ENCODE peak calls at places on chromosome 3, in five cellular contexts. H is stimulated activated CD8-positive, alpha-beta memory T cell treated with anti-CD3 and anti-CD28 coated beads, Interleukin-7, amount 100 ng/mL, for 4 hours; D is T-helper 9 cell; T is HFFc6; M is astrocyte. S is an unnamed sample.

GRCh38 chr3:71245052-71245488 is 338.5 kb downstream of the FOXP1 start:
- DNase-seq in D (no peak), H (no peak), T (peak), M (no peak), S (peak)

GRCh38 chr3:107206141-107206540 is 171.1 kb upstream of the CCDC54 start:
- DNase-seq in D (no peak), H (no peak), M (peak), T (peak), S (peak)

GRCh38 chr3:12351145-12351544 is 62.3 kb downstream of the PPARG start:
- DNase-seq in M (no peak), D (no peak), H (no peak), T (no peak), S (no peak)

GRCh38 chr3:75042941-75043340 is 428.5 kb upstream of the CNTN3 start:
- DNase-seq in H (no peak), T (no peak), D (no peak), M (no peak), S (no peak)

GRCh38 chr3:111729087-111729846 is 129.8 kb upstream of the PHLDB2 start:
- DNase-seq in H (no peak), T (peak), D (no peak), M (peak), S (peak)

GRCh38 chr3:141128126-141128777 is 77.1 kb downstream of the SPSB4 start:
- DNase-seq in M (no peak), T (no peak), H (no peak), D (no peak), S (no peak)

GRCh38 chr3:86930831-86931230 is 60.1 kb downstream of the VGLL3 start:
- DNase-seq in D (no peak), M (no peak), H (no peak), T (no peak), S (no peak)

GRCh38 chr3:37423825-37424224 is 249.4 kb upstream of the LRRFIP2 start:
- DNase-seq in T (no peak), M (no peak), H (no peak), D (no peak), S (no peak)

GRCh38 chr3:143843607-143844006 is 4.7 kb downstream of the SLC9A9 start:
- DNase-seq in M (no peak), H (no peak), T (no peak), D (no peak), S (no peak)

GRCh38 chr3:156668073-156668763 is 6.2 kb upstream of the TIPARP start:
- DNase-seq in H (no peak), M (peak), D (no peak), T (no peak), S (no peak)

GRCh38 chr3:183844606-183845005 is 19.2 kb upstream of the MAP6D1 start:
- DNase-seq in D (no peak), T (peak), M (peak), H (no peak), S (peak)

GRCh38 chr3:134340362-134340997 is 33.8 kb downstream of the AMOTL2 start:
- DNase-seq in M (no peak), D (no peak), T (no peak), H (no peak), S (no peak)

S was measured in brain microvascular endothelial cell.